ENCODE peak calls at places on chromosomes 11 and 22, in ten cellular contexts. One of them, this sample, is unnamed. For H3K4me1, the result is how much of the 10 kb centered on the place peaks cover.

GRCh38 chr11:126345759-126346585 is 9.5 kb upstream of the ST3GAL4 start:
- DNase-seq in heart left ventricle: no peak
- DNase-seq in ovary: peak
- DNase-seq in sigmoid colon: no peak
- DNase-seq in adrenal gland: peak
- DNase-seq in A549: no peak
- DNase-seq in IMR-90: peak
- DNase-seq in body of pancreas: peak
- DNase-seq in transverse colon: no peak
- DNase-seq in stomach: no peak
- DNase-seq in this sample: no peak

GRCh38 chr22:43867839-43868652 is 5.7 kb upstream of the SULT4A1 start:
- DNase-seq in transverse colon: peak
- DNase-seq in sigmoid colon: peak
- DNase-seq in stomach: peak
- DNase-seq in ovary: peak
- DNase-seq in heart left ventricle: peak
- DNase-seq in A549: peak
- DNase-seq in body of pancreas: peak
- DNase-seq in adrenal gland: peak
- DNase-seq in IMR-90: peak
- DNase-seq in this sample: peak

GRCh38 chr11:1994121-1994520 is 3.5 kb downstream of the H19 start:
- DNase-seq in ovary: peak
- DNase-seq in A549: no peak
- DNase-seq in body of pancreas: no peak
- DNase-seq in sigmoid colon: peak
- DNase-seq in stomach: no peak
- DNase-seq in IMR-90: no peak
- DNase-seq in transverse colon: no peak
- DNase-seq in adrenal gland: no peak
- DNase-seq in heart left ventricle: no peak
- DNase-seq in this sample: no peak

GRCh38 chr22:46748948-46749681 is 11.1 kb upstream of the CERK start:
- DNase-seq in sigmoid colon: peak
- DNase-seq in stomach: no peak
- DNase-seq in adrenal gland: no peak
- DNase-seq in heart left ventricle: no peak
- DNase-seq in IMR-90: peak
- DNase-seq in transverse colon: no peak
- DNase-seq in A549: no peak
- DNase-seq in ovary: no peak
- DNase-seq in body of pancreas: no peak
- DNase-seq in this sample: no peak

GRCh38 chr11:117816151-117816741 is 8.3 kb downstream of the FXYD2 start:
- DNase-seq in IMR-90: peak
- DNase-seq in sigmoid colon: no peak
- DNase-seq in heart left ventricle: no peak
- DNase-seq in transverse colon: no peak
- DNase-seq in stomach: no peak
- DNase-seq in adrenal gland: peak
- DNase-seq in body of pancreas: peak
- DNase-seq in ovary: no peak
- DNase-seq in A549: no peak
- DNase-seq in this sample: no peak

GRCh38 chr11:78138694-78139421 is 568 bp downstream of the ALG8 start:
- DNase-seq in heart left ventricle: no peak
- DNase-seq in stomach: peak
- DNase-seq in ovary: no peak
- DNase-seq in body of pancreas: no peak
- DNase-seq in IMR-90: peak
- DNase-seq in adrenal gland: no peak
- DNase-seq in transverse colon: peak
- DNase-seq in sigmoid colon: no peak
- DNase-seq in A549: peak
- DNase-seq in this sample: no peak

GRCh38 chr11:128735935-128736610 is 42.2 kb downstream of the FLI1 start:
- DNase-seq in transverse colon: no peak
- DNase-seq in body of pancreas: no peak
- DNase-seq in stomach: no peak
- DNase-seq in A549: no peak
- DNase-seq in heart left ventricle: no peak
- DNase-seq in sigmoid colon: no peak
- DNase-seq in ovary: no peak
- DNase-seq in IMR-90: no peak
- DNase-seq in adrenal gland: no peak
- DNase-seq in this sample: no peak

GRCh38 chr11:70067591-70068341 is 10.4 kb upstream of the ANO1 start:
- DNase-seq in stomach: no peak
- DNase-seq in A549: no peak
- DNase-seq in ovary: no peak
- DNase-seq in IMR-90: no peak
- DNase-seq in heart left ventricle: no peak
- DNase-seq in transverse colon: no peak
- DNase-seq in sigmoid colon: peak
- DNase-seq in body of pancreas: no peak
- DNase-seq in adrenal gland: no peak
- DNase-seq in this sample: no peak

DNA sequence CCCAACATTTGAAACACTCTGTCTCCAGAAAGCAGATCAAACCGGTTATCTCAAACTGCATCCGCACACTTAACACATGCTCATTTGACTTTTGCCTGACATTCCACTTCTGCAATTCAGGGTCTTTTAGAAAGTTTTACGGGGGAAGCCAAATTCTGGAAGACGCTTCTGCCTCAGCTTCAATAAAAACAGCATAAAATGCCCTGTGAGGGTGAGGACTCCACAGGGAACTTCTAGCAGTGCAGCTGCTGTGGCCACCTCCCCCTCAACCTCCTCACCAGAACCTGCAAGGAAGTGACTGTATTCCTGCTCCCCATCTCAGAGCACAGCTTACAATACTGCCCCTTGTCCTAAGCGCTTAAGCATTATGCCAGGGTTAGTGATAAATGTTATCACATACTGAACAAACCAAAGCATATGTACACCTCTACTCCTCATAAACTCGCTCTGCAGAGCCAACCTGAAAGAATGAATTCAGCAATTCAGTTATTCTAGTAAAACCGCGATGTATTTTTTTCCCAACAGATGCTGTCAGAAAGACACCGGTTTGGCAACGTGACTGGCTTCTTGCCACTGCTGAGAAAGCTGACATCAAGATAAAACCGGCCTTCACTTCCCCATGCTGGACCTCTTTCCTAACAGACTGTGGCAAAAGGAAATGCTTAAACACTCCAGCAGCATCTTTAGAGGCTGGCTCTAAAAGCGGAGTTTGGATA is 52.2 kb downstream of the PRDM10 start:
- DNase-seq in A549: no peak
- DNase-seq in heart left ventricle: peak
- DNase-seq in IMR-90: peak
- DNase-seq in stomach: no peak
- DNase-seq in transverse colon: peak
- DNase-seq in body of pancreas: peak
- DNase-seq in sigmoid colon: peak
- DNase-seq in adrenal gland: peak
- DNase-seq in ovary: no peak
- DNase-seq in this sample: peak
- H3K4me1 ChIP-seq in A549: under half
- H3K4me1 ChIP-seq in heart left ventricle: under half
- H3K4me1 ChIP-seq in IMR-90: under half
- H3K4me1 ChIP-seq in stomach: under half
- H3K4me1 ChIP-seq in transverse colon: under half
- H3K4me1 ChIP-seq in body of pancreas: under half
- H3K4me1 ChIP-seq in sigmoid colon: under half
- H3K4me1 ChIP-seq in adrenal gland: under half
- H3K4me1 ChIP-seq in ovary: under half
- H3K4me1 ChIP-seq in this sample: under half

DNA sequence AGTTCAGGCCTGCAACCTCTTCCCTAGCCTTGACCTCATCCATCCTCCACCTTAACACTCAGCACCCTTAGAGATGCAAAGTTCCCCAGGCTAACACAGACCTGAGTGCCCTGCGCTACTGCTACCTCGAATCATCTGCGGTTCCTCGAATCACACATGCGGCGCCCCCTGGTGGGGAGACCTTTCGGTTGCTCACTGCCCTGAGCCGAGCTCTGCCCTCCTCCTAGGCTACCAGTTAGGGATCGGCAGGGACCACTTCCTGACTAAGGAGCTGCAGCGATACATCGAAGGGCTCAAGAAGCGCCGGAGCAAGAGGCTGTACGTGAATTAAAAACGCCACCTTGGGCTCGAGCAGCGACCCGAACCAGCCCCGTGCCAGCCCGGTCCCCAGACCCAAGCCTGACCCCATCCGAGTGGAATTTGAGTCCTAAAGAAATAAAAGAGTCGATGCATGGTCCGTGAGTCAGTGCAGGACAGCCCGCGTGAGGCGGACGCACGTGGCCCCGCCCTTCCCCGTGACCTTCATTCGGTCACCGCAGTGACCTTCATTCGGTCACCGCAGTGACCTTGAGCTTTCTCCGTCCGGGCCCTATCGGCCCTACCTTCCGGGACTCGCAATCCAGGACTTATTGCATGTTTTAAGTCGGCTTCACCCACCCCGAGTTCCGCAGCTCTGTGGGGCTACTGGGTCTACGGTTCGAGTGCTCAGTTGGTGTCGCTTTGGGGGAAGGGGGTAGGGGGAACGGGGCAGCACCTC is 830 bp upstream of the ESRRA start:
- DNase-seq in sigmoid colon: peak
- DNase-seq in heart left ventricle: peak
- DNase-seq in stomach: peak
- DNase-seq in A549: peak
- DNase-seq in body of pancreas: peak
- DNase-seq in adrenal gland: peak
- DNase-seq in transverse colon: peak
- DNase-seq in ovary: peak
- DNase-seq in IMR-90: peak
- DNase-seq in this sample: peak
- TF ChIP-seq POLR2A in sigmoid colon: no peak
- TF ChIP-seq POLR2A in heart left ventricle: no peak
- TF ChIP-seq POLR2A in stomach: no peak
- TF ChIP-seq POLR2A in A549: peak
- TF ChIP-seq POLR2A in body of pancreas: no peak
- TF ChIP-seq POLR2A in adrenal gland: peak
- TF ChIP-seq POLR2A in transverse colon: peak
- TF ChIP-seq POLR2A in ovary: peak
- TF ChIP-seq POLR2A in IMR-90: no peak
- TF ChIP-seq POLR2A in this sample: no peak

GRCh38 chr11:122692444-122692843 is 36.9 kb downstream of the UBASH3B start:
- DNase-seq in adrenal gland: no peak
- DNase-seq in transverse colon: no peak
- DNase-seq in body of pancreas: no peak
- DNase-seq in IMR-90: no peak
- DNase-seq in ovary: no peak
- DNase-seq in heart left ventricle: no peak
- DNase-seq in sigmoid colon: no peak
- DNase-seq in stomach: no peak
- DNase-seq in A549: no peak
- DNase-seq in this sample: no peak

GRCh38 chr11:122691751-122692150 is 36.2 kb downstream of the UBASH3B start:
- DNase-seq in A549: no peak
- DNase-seq in sigmoid colon: no peak
- DNase-seq in heart left ventricle: no peak
- DNase-seq in transverse colon: no peak
- DNase-seq in ovary: no peak
- DNase-seq in body of pancreas: no peak
- DNase-seq in adrenal gland: no peak
- DNase-seq in IMR-90: no peak
- DNase-seq in stomach: no peak
- DNase-seq in this sample: no peak

GRCh38 chr11:122686106-122686505 is 30.6 kb downstream of the UBASH3B start:
- DNase-seq in ovary: no peak
- DNase-seq in stomach: no peak
- DNase-seq in heart left ventricle: no peak
- DNase-seq in IMR-90: peak
- DNase-seq in A549: no peak
- DNase-seq in transverse colon: no peak
- DNase-seq in adrenal gland: no peak
- DNase-seq in sigmoid colon: no peak
- DNase-seq in body of pancreas: no peak
- DNase-seq in this sample: no peak

GRCh38 chr11:122690801-122691649 is 35.5 kb downstream of the UBASH3B start:
- DNase-seq in body of pancreas: no peak
- DNase-seq in ovary: no peak
- DNase-seq in adrenal gland: no peak
- DNase-seq in A549: no peak
- DNase-seq in stomach: no peak
- DNase-seq in sigmoid colon: no peak
- DNase-seq in transverse colon: no peak
- DNase-seq in IMR-90: peak
- DNase-seq in heart left ventricle: peak
- DNase-seq in this sample: no peak

GRCh38 chr11:122690292-122690691 is 34.8 kb downstream of the UBASH3B start:
- DNase-seq in transverse colon: no peak
- DNase-seq in IMR-90: no peak
- DNase-seq in stomach: no peak
- DNase-seq in body of pancreas: no peak
- DNase-seq in heart left ventricle: no peak
- DNase-seq in sigmoid colon: no peak
- DNase-seq in A549: no peak
- DNase-seq in ovary: no peak
- DNase-seq in adrenal gland: no peak
- DNase-seq in this sample: no peak
- H3K4me3 ChIP-seq in transverse colon: no peak
- H3K4me3 ChIP-seq in IMR-90: no peak
- H3K4me3 ChIP-seq in stomach: no peak
- H3K4me3 ChIP-seq in body of pancreas: no peak
- H3K4me3 ChIP-seq in heart left ventricle: peak
- H3K4me3 ChIP-seq in sigmoid colon: no peak
- H3K4me3 ChIP-seq in A549: no peak
- H3K4me3 ChIP-seq in ovary: no peak
- H3K4me3 ChIP-seq in adrenal gland: no peak
- H3K4me3 ChIP-seq in this sample: no peak

GRCh38 chr22:36232715-36233401 is 6.5 kb downstream of the APOL2 start:
- DNase-seq in sigmoid colon: no peak
- DNase-seq in heart left ventricle: no peak
- DNase-seq in adrenal gland: no peak
- DNase-seq in IMR-90: no peak
- DNase-seq in body of pancreas: no peak
- DNase-seq in transverse colon: no peak
- DNase-seq in ovary: no peak
- DNase-seq in stomach: no peak
- DNase-seq in A549: no peak
- DNase-seq in this sample: no peak

GRCh38 chr22:36234919-36235318 is 4.4 kb downstream of the APOL2 start:
- DNase-seq in sigmoid colon: no peak
- DNase-seq in A549: no peak
- DNase-seq in transverse colon: no peak
- DNase-seq in stomach: no peak
- DNase-seq in heart left ventricle: no peak
- DNase-seq in ovary: peak
- DNase-seq in adrenal gland: no peak
- DNase-seq in IMR-90: no peak
- DNase-seq in body of pancreas: no peak
- DNase-seq in this sample: no peak

GRCh38 chr22:36233796-36234195 is 5.5 kb downstream of the APOL2 start:
- DNase-seq in stomach: no peak
- DNase-seq in IMR-90: peak
- DNase-seq in adrenal gland: no peak
- DNase-seq in body of pancreas: no peak
- DNase-seq in transverse colon: no peak
- DNase-seq in heart left ventricle: no peak
- DNase-seq in sigmoid colon: no peak
- DNase-seq in ovary: no peak
- DNase-seq in A549: no peak
- DNase-seq in this sample: no peak

GRCh38 chr22:36235585-36235984 is 3.7 kb downstream of the APOL2 start:
- DNase-seq in A549: no peak
- DNase-seq in transverse colon: no peak
- DNase-seq in adrenal gland: no peak
- DNase-seq in ovary: no peak
- DNase-seq in heart left ventricle: no peak
- DNase-seq in sigmoid colon: no peak
- DNase-seq in IMR-90: no peak
- DNase-seq in body of pancreas: no peak
- DNase-seq in stomach: no peak
- DNase-seq in this sample: no peak

DNA sequence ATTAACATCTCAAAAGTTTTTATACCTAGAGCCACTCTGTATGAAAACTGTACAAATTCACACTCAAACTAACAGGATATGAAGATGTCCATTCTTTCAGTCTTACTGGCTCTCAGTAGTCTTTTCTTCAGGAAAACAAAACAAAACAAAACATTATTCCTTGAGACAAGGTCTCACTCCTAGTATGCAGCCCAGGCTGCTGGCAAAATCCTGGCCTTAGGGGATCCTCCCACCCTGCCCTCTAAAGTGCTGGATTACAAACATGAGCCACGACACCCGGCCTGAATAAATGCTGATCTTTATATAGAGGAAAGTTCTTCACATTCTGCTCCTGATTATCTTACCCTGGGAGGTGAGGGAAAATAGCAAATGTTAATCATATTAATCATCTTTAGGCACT is 5.1 kb downstream of the APOL2 start:
- DNase-seq in heart left ventricle: no peak
- DNase-seq in transverse colon: no peak
- DNase-seq in stomach: no peak
- DNase-seq in body of pancreas: no peak
- DNase-seq in sigmoid colon: no peak
- DNase-seq in adrenal gland: no peak
- DNase-seq in A549: no peak
- DNase-seq in IMR-90: no peak
- DNase-seq in ovary: no peak
- DNase-seq in this sample: no peak
- H3K4me1 ChIP-seq in heart left ventricle: under half
- H3K4me1 ChIP-seq in transverse colon: under half
- H3K4me1 ChIP-seq in stomach: half or more
- H3K4me1 ChIP-seq in body of pancreas: under half
- H3K4me1 ChIP-seq in sigmoid colon: under half
- H3K4me1 ChIP-seq in adrenal gland: under half
- H3K4me1 ChIP-seq in A549: under half
- H3K4me1 ChIP-seq in IMR-90: under half
- H3K4me1 ChIP-seq in ovary: under half
- H3K4me1 ChIP-seq in this sample: under half

This sample was measured in gastrocnemius medialis.